ENCODE peak calls at places on chromosomes 7 and 10, in ten cellular contexts. E is stimulated activated CD4-positive, alpha-beta T cell treated with anti-CD3 and anti-CD28 coated beads, Interleukin-1b, Interleukin-23, amount 100 ng/mL, for 1 hour; X is fibroblast of the conjunctiva; B is Calu3; N is foreskin fibroblast; A is RWPE2; U is left ventricle myocardium inferior; G is Jurkat, Clone E6-1; T is NAMALWA; V is COR-L47. J is an unnamed sample.

GRCh38 chr10:803041-803741 is 113.7 kb upstream of the DIP2C start:
- DNase-seq in G (no peak), T (no peak), V (no peak), N (no peak), X (no peak), U (no peak), A (no peak), E (no peak), B (no peak), J (no peak)

GRCh38 chr7:132544999-132545398 is 31.3 kb downstream of the PLXNA4 start:
- DNase-seq in X (no peak), V (no peak), G (no peak), N (no peak), T (no peak), A (no peak), E (no peak), B (no peak), U (no peak), J (no peak)

GRCh38 chr10:21184216-21184615 is 287.1 kb upstream of the NEBL start:
- DNase-seq in U (no peak), T (no peak), B (no peak), A (no peak), G (no peak), V (no peak), E (no peak), X (peak; percentile 77), N (peak; percentile 65), J (no peak)

GRCh38 chr10:5817322-5818047 is 4.3 kb upstream of the GDI2 start:
- DNase-seq in T (peak; percentile 46), N (no peak), V (no peak), X (no peak), B (no peak), U (no peak), G (no peak), E (no peak), A (no peak), J (no peak)

GRCh38 chr7:99308461-99309074 is 17.1 kb upstream of the ARPC1A start:
- DNase-seq in N (peak; percentile 77), A (no peak), V (no peak), U (no peak), E (no peak), G (no peak), B (no peak), X (no peak), T (no peak), J (no peak)

GRCh38 chr7:41298343-41298875 is 404.5 kb downstream of the INHBA start:
- DNase-seq in U (no peak), V (no peak), N (peak; percentile 79), B (no peak), A (no peak), G (no peak), X (no peak), T (no peak), E (no peak), J (no peak)

GRCh38 chr10:85919358-85920022 is 447.1 kb downstream of the GRID1 start:
- DNase-seq in G (no peak), X (no peak), A (no peak), E (no peak), B (no peak), U (no peak), T (no peak), V (peak; percentile 48), N (no peak), J (no peak)

GRCh38 chr7:41869091-41869490 is 166.2 kb upstream of the INHBA start:
- DNase-seq in N (peak; percentile 87), G (no peak), V (no peak), T (no peak), E (no peak), A (no peak), U (no peak), B (no peak), X (peak; percentile 20), J (no peak)

GRCh38 chr7:1196950-1197349 is 35.7 kb upstream of the UNCX start:
- DNase-seq in A (no peak), V (no peak), X (no peak), G (no peak), T (no peak), E (no peak), B (no peak), N (no peak), U (no peak), J (no peak)